ENCODE peak calls at places on chromosomes 12 and 14, in five cellular contexts. C, S, X, W and H are unnamed samples. For H3K4me1 and H3K9me3, the result is how much of the 10 kb centered on the place peaks cover.

GRCh38 chr14:99729991-99730875 is 46.1 kb downstream of the CYP46A1 start:
- DNase-seq in W (peak), C (peak), X (peak), S (no peak), H (no peak)

GRCh38 chr12:13362260-13362841 is 165.8 kb downstream of the EMP1 start:
- DNase-seq in C (peak), S (no peak), X (no peak), W (peak), H (peak)

GRCh38 chr12:97404549-97404948 is 58.1 kb upstream of the RMST start:
- DNase-seq in X (no peak), W (peak), S (peak), C (no peak), H (peak)

GRCh38 chr12:110577717-110578521 is 5.2 kb downstream of the PPTC7 start:
- DNase-seq in S (peak), C (peak), W (no peak), X (no peak), H (no peak)

GRCh38 chr12:132288516-132289188 is 40.7 kb downstream of the GALNT9 start:
- DNase-seq in C (no peak), S (no peak), X (no peak), W (no peak), H (no peak)

GRCh38 chr12:115774148-115774905 is 503.2 kb downstream of the MED13L start:
- DNase-seq in S (no peak), W (no peak), X (no peak), C (no peak), H (no peak)

GRCh38 chr12:725076-725475 is 27.3 kb upstream of the WNK1 start:
- DNase-seq in S (no peak), W (no peak), C (no peak), X (no peak), H (no peak)

GRCh38 chr12:74449872-74450271 is 87.8 kb upstream of the ATXN7L3B start:
- DNase-seq in S (no peak), X (no peak), W (no peak), C (no peak), H (no peak)

GRCh38 chr14:100159107-100159864 is at the start of gene DEGS2:
- DNase-seq in W (no peak), C (peak), S (no peak), X (no peak), H (no peak)

GRCh38 chr14:103886304-103887169 is 39.2 kb upstream of the PPP1R13B start:
- DNase-seq in X (no peak), W (no peak), S (no peak), C (no peak), H (no peak)

DNA sequence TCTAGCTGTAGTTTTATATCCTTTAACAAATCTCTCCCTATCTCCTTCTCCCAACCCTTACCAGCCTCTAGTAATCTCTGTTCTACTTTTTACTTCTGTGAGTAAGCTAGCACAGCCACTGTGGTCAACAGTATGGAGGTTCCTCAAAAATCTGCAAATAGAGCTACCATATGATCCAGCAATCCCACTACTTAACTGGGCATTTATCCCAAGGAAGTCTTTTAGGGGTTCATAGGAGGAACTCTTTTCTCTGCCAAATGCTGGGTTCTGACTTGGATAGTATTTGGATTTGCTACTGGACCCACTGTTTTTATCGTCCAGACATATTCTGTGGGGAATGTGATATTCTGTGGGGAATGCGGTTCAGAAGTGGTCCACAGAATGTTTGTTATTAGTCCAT is 41.1 kb downstream of the EID3 start:
- DNase-seq in X (no peak), C (no peak), S (no peak), W (no peak), H (no peak)
- H3K4me1 ChIP-seq in X (half or more), C (under half), S (under half), W (under half), H (half or more)

GRCh38 chr14:68879321-68879781 is 86.5 kb upstream of the ZFP36L1 start:
- DNase-seq in S (no peak), C (no peak), X (peak), W (no peak), H (no peak)
- H3K27ac ChIP-seq in S (no peak), C (no peak), X (peak), W (no peak), H (no peak)

GRCh38 chr12:50916292-50916691 is 36.1 kb upstream of the HIGD1C start:
- DNase-seq in C (no peak), S (no peak), X (no peak), W (no peak), H (no peak)
- H3K9me3 ChIP-seq in C (under half), S (under half), X (under half), W (under half), H (under half)

GRCh38 chr12:52203126-52203921 is 11.5 kb upstream of the KRT80 start:
- DNase-seq in X (peak), W (peak), S (no peak), C (no peak), H (peak)

GRCh38 chr12:52202361-52203078 is 10.7 kb upstream of the KRT80 start:
- DNase-seq in X (peak), S (no peak), W (no peak), C (no peak), H (no peak)

GRCh38 chr12:52205584-52206308 is 13.9 kb upstream of the KRT80 start:
- DNase-seq in X (no peak), S (no peak), C (no peak), W (no peak), H (peak)

GRCh38 chr12:52204931-52205505 is 13.2 kb upstream of the KRT80 start:
- DNase-seq in W (no peak), S (no peak), X (no peak), C (no peak), H (no peak)

DNA sequence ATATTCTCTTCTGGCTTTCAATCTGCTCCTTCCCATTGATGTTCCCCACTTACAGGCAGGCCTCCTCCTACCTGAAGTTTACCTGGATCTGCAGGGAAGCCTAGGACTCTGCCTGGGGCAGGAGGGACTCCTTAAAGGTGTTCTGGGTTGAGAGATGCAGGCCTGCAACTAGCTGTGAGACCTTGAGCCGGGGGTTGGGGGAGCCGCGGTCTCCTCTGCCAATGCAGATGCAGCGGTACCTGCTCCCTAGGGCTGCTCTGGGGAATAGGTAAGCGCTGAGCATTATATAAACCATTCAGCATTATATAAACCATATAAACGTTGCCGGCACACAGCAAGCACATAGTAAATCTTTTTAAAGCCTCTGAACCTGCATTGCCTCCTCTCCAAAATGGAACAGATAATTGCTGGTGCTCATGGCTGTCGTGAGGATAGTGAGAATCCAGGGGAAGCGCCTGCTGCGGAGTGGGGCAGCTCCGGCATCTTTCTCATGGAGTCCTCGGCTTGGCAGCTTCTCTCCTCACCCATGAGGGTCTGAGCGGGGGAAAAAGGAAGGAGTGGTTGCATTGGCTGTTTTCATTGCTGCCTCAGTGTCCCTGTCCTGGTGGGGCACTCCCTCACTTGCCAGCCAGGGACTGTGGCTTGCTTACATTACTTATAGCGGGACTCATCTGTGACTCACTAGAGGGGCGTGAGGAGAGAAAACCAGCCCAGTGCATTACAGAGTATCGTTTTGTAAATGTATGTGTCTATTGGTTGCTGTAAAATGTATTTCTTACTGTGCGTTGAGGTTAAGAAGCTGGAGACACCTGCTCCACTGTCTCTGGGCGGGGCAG is 12.5 kb upstream of the KRT80 start:
- DNase-seq in W (no peak), C (no peak), S (no peak), X (peak), H (no peak)
- H3K4me1 ChIP-seq in W (half or more), C (under half), S (under half), X (under half), H (under half)

GRCh38 chr14:92514844-92515509 is 1.4 kb downstream of the RIN3 start:
- DNase-seq in W (no peak), S (no peak), C (no peak), X (no peak), H (no peak)
- H3K27ac ChIP-seq in W (peak), S (no peak), C (no peak), X (peak), H (no peak)

DNA sequence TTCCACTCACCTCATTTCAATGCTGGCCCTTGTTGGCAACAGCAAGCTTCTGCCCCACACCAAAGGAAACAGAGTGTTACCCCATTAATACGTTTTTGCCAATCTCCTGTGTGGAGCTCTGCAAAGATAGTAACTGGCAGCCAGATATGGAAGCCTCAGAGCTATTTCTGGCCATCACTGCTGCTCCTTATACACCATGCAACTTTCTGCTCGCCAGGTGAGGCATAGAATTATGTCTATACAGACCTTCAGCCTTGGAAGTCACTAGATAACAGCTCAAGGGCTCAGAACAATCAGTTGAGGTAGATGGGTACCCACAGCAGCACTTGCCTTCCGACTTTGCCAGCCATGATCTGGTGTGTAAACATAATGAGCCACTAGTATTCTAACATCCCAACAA is 214.8 kb upstream of the ALG10B start:
- DNase-seq in C (no peak), W (no peak), S (no peak), X (no peak), H (no peak)
- H3K9me3 ChIP-seq in C (under half), W (under half), S (under half), X (under half), H (under half)

DNA sequence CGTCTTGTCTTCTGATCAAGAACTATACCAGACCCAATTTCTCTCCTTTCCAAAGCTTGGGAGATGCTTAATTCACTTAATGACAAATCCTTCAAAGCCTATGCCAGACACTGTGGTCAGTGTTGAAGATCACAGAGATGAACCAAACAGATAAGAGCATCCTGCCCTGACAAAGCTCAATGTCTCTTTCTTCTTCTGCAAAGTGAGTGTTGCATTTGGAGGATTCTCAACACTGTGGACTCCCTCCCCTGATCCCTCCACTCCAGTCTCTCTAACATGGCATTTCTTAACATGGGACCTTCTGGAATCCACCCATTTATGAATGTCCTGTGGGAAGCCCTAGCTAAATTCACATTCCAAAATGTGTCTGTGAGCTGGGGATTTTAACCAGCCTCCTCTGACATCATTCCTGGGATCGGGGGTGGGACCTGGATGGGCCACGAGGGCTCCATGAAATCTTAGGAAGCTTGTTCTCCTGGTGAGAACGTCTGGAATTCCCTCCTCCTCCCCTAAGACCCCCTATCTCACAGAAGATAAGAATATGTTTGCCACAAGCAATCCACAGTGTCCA is 20.3 kb downstream of the SYNE3 start:
- DNase-seq in W (no peak), C (no peak), S (no peak), X (no peak), H (no peak)
- H3K4me1 ChIP-seq in W (half or more), C (under half), S (half or more), X (half or more), H (under half)

GRCh38 chr12:123163227-123163626 is 12.3 kb upstream of the PITPNM2 start:
- DNase-seq in C (no peak), S (no peak), X (no peak), W (no peak), H (no peak)
- H3K27ac ChIP-seq in C (no peak), S (no peak), X (no peak), W (no peak), H (no peak)